ENCODE peak calls at places on chromosome 15, in ten cellular contexts. S is NAMALWA; T is foreskin fibroblast; L is Jurkat, Clone E6-1; J is HAP-1; O is GM13977; B is omental fat pad; D is hepatic stellate cell; P is amygdala; M is NCI-H1105. K is an unnamed sample.

GRCh38 chr15:81189583-81190283 is 6.9 kb upstream of the IL16 start:
- DNase-seq in B (no peak), L (no peak), J (no peak), P (no peak), S (no peak), T (peak), D (peak), O (no peak), M (no peak), K (no peak)

GRCh38 chr15:88974392-88974791 is 61.2 kb upstream of the MFGE8 start:
- DNase-seq in D (no peak), B (no peak), L (no peak), M (no peak), O (no peak), S (no peak), T (no peak), P (no peak), J (no peak), K (no peak)

GRCh38 chr15:42581272-42581730 is 5.9 kb downstream of the STARD9 start:
- DNase-seq in T (peak), M (peak), L (peak), P (peak), B (peak), D (peak), J (peak), S (peak), O (peak), K (peak)

GRCh38 chr15:42093966-42094365 is 396 bp downstream of the PLA2G4D start:
- DNase-seq in T (no peak), O (no peak), J (no peak), L (no peak), M (no peak), B (no peak), P (peak), S (no peak), D (no peak), K (no peak)

GRCh38 chr15:37095197-37095992 is 5.0 kb downstream of the MEIS2 start:
- DNase-seq in D (no peak), P (no peak), L (no peak), B (no peak), M (no peak), O (no peak), T (no peak), S (no peak), J (peak), K (peak)

GRCh38 chr15:92638291-92638708 is 17.3 kb downstream of the FAM174B start:
- DNase-seq in B (no peak), P (no peak), T (no peak), L (no peak), S (no peak), M (peak), O (no peak), D (no peak), J (no peak), K (no peak)

GRCh38 chr15:56734013-56734625 is 810 bp upstream of the ZNF280D start:
- DNase-seq in L (no peak), M (no peak), D (no peak), S (no peak), J (peak), O (no peak), T (no peak), B (no peak), P (no peak), K (no peak)

GRCh38 chr15:75666823-75667501 is 19.2 kb downstream of the SNX33 start:
- DNase-seq in B (no peak), D (peak), P (no peak), T (peak), O (no peak), S (peak), M (no peak), L (no peak), J (no peak), K (no peak)

GRCh38 chr15:33068531-33068990 is 126.0 kb downstream of the FMN1 start:
- DNase-seq in B (no peak), S (no peak), T (peak), O (no peak), M (peak), D (no peak), L (no peak), J (no peak), P (no peak), K (no peak)

GRCh38 chr15:98823012-98823458 is 174.7 kb downstream of the IGF1R start:
- DNase-seq in P (no peak), B (no peak), S (peak), J (peak), D (peak), L (peak), T (peak), M (no peak), O (no peak), K (no peak)

GRCh38 chr15:25247418-25248030 is 191.3 kb downstream of the UBE3A start:
- DNase-seq in D (no peak), O (no peak), P (no peak), B (peak), J (no peak), M (no peak), T (no peak), L (no peak), S (no peak), K (no peak)

GRCh38 chr15:89068325-89068784 is 19.9 kb upstream of the ABHD2 start:
- DNase-seq in L (no peak), M (no peak), T (peak), S (no peak), D (peak), J (no peak), O (peak), B (no peak), P (no peak), K (no peak)

GRCh38 chr15:42759093-42759492 is 22.2 kb upstream of the CDAN1 start:
- DNase-seq in B (no peak), J (no peak), M (no peak), L (no peak), D (no peak), S (no peak), O (no peak), T (no peak), P (no peak), K (no peak)

GRCh38 chr15:74179101-74179841 is 5.8 kb downstream of the ISLR start:
- DNase-seq in T (peak), B (peak), J (no peak), O (no peak), P (no peak), S (no peak), M (no peak), D (peak), L (no peak), K (no peak)

GRCh38 chr15:30859091-30859874 is 44.4 kb upstream of the FAN1 start:
- DNase-seq in B (no peak), P (no peak), T (peak), M (no peak), J (peak), S (peak), O (peak), L (peak), D (peak), K (no peak)

GRCh38 chr15:37873336-37873735 is 61.1 kb upstream of the TMCO5A start:
- DNase-seq in B (no peak), O (no peak), L (no peak), D (no peak), S (no peak), T (peak), J (no peak), P (no peak), M (no peak), K (no peak)

GRCh38 chr15:63872759-63873510 is 39.2 kb upstream of the HERC1 start:
- DNase-seq in O (no peak), P (no peak), D (peak), J (no peak), L (no peak), B (no peak), S (no peak), M (no peak), T (peak), K (no peak)

GRCh38 chr15:91965501-91966180 is 112.1 kb downstream of the SLCO3A1 start:
- DNase-seq in P (no peak), D (peak), B (no peak), T (peak), O (no peak), M (no peak), J (no peak), S (no peak), L (no peak), K (no peak)

GRCh38 chr15:43799209-43799944 is 643 bp downstream of the SERINC4 start:
- DNase-seq in S (peak), T (no peak), L (no peak), P (no peak), O (peak), B (no peak), M (no peak), J (no peak), D (no peak), K (no peak)

GRCh38 chr15:80977627-80978036 is 12.0 kb downstream of the MESD start:
- DNase-seq in J (peak), O (no peak), L (no peak), D (no peak), S (peak), M (no peak), T (no peak), P (peak), B (no peak), K (peak)

GRCh38 chr15:51108933-51109550 is 14.3 kb upstream of the TNFAIP8L3 start:
- DNase-seq in P (no peak), O (no peak), B (no peak), J (no peak), S (no peak), T (peak), D (peak), M (no peak), L (no peak), K (no peak)

GRCh38 chr15:67717776-67718175 is 107.5 kb upstream of the SKOR1 start:
- DNase-seq in D (no peak), B (no peak), O (no peak), S (no peak), L (no peak), M (no peak), J (no peak), P (no peak), T (no peak), K (no peak)

K was measured in head of caudate nucleus.